ENCODE peak calls at places on chromosome 13, in nine cellular contexts. Y, S, F, N, Q, U, V, X and G are unnamed samples. For H3K4me1, the result is how much of the 10 kb centered on the place peaks cover.

GRCh38 chr13:95713651-95714050 is 36.7 kb downstream of the DNAJC3 start:
- DNase-seq in V (peak), Y (no peak), S (no peak), X (no peak), F (no peak), N (no peak), Q (no peak), U (no peak), G (no peak)

GRCh38 chr13:110012102-110012739 is 225.8 kb upstream of the IRS2 start:
- DNase-seq in V (peak), N (no peak), Y (peak), F (no peak), S (no peak), X (no peak), Q (no peak), U (no peak), G (no peak)

GRCh38 chr13:40193290-40194203 is 472.9 kb downstream of the FOXO1 start:
- DNase-seq in F (peak), S (no peak), N (no peak), Y (no peak), U (peak), Q (peak), V (no peak), X (no peak), G (no peak)

GRCh38 chr13:41006296-41006695 is 12.8 kb downstream of the ELF1 start:
- DNase-seq in U (no peak), Y (no peak), X (no peak), V (no peak), Q (no peak), N (no peak), F (no peak), S (no peak), G (no peak)

GRCh38 chr13:80483157-80483556 is 142.2 kb upstream of the SPRY2 start:
- DNase-seq in X (no peak), S (no peak), V (no peak), U (no peak), F (no peak), Y (no peak), N (no peak), Q (no peak), G (no peak)

GRCh38 chr13:106533940-106534843 is 1.3 kb downstream of the EFNB2 start:
- DNase-seq in Y (no peak), F (no peak), S (peak), N (peak), X (peak), Q (peak), U (peak), V (peak), G (peak)

GRCh38 chr13:59547950-59548349 is 615.8 kb downstream of the DIAPH3 start:
- DNase-seq in S (no peak), X (no peak), Q (no peak), U (no peak), Y (no peak), N (no peak), V (no peak), F (no peak), G (no peak)

GRCh38 chr13:68715651-68716050 is 1392.0 kb upstream of the ATXN8OS start:
- DNase-seq in N (no peak), V (no peak), S (no peak), Y (no peak), U (no peak), F (no peak), Q (no peak), X (no peak), G (no peak)

GRCh38 chr13:59532405-59532804 is 631.3 kb downstream of the DIAPH3 start:
- DNase-seq in X (no peak), S (no peak), U (no peak), N (no peak), F (no peak), Y (no peak), V (no peak), Q (no peak), G (no peak)

DNA sequence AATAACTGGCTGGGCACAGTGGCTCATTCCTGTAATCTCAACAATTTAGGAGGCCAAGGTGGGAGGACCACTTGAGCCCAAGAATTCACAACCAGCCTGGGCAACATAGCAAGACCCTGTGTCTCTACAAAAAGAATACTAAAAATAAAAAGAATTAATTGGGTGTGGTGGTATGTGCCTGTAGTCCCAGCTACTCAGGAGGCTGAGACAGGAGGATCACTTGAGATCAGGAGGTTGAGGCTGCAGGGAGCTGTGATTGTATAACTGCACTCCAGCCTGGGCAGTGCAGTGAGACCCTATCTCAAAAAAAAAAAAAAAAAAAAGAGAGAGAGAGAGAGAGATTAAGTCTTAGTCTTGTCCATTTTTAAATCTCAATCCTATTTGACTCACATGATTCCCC is 35.6 kb upstream of the SERPINE3 start:
- DNase-seq in F (no peak), X (no peak), Y (no peak), U (no peak), S (no peak), Q (no peak), N (no peak), V (no peak), G (no peak)
- H3K4me1 ChIP-seq in F (under half), X (under half), Y (under half), U (under half), S (under half), Q (under half), N (under half), V (under half), G (under half)

GRCh38 chr13:94596575-94596971 is 621 bp upstream of the TGDS start:
- DNase-seq in F (no peak), N (peak), U (peak), S (no peak), Y (no peak), X (no peak), Q (no peak), V (no peak), G (no peak)

GRCh38 chr13:94601446-94602431 is at the start of gene GPR180:
- DNase-seq in U (peak), Y (peak), F (peak), Q (peak), X (peak), S (peak), V (peak), N (peak), G (peak)

GRCh38 chr13:94602467-94602866 is 810 bp downstream of the GPR180 start:
- DNase-seq in Q (no peak), N (no peak), S (no peak), U (no peak), X (no peak), F (no peak), V (no peak), Y (no peak), G (no peak)

GRCh38 chr13:94598281-94598680 is 2.3 kb upstream of the TGDS start:
- DNase-seq in F (no peak), U (no peak), X (no peak), N (no peak), S (no peak), Y (no peak), Q (no peak), V (peak), G (no peak)

GRCh38 chr13:94599877-94600276 is 1.8 kb upstream of the GPR180 start:
- DNase-seq in Q (no peak), V (no peak), N (no peak), Y (no peak), F (no peak), X (no peak), U (no peak), S (no peak), G (no peak)
- TF ChIP-seq POLR2A in Q (no peak), V (no peak), N (no peak), Y (no peak), F (no peak), X (no peak), U (no peak), S (no peak), G (no peak)

GRCh38 chr13:37656247-37656940 is 57.8 kb upstream of the POSTN start:
- DNase-seq in F (no peak), N (no peak), V (peak), X (no peak), Y (peak), U (no peak), S (no peak), Q (no peak), G (no peak)
- H3K4me3 ChIP-seq in F (no peak), N (no peak), V (no peak), X (no peak), Y (no peak), U (no peak), S (no peak), Q (no peak), G (no peak)

GRCh38 chr13:46170687-46171086 is 11.3 kb downstream of the LCP1 start:
- DNase-seq in N (no peak), F (no peak), Q (no peak), S (no peak), U (no peak), X (no peak), Y (no peak), V (no peak), G (no peak)

GRCh38 chr13:46172531-46172991 is 9.4 kb downstream of the LCP1 start:
- DNase-seq in Q (no peak), V (no peak), S (no peak), U (no peak), Y (no peak), F (no peak), N (no peak), X (no peak), G (no peak)

GRCh38 chr13:46171739-46172138 is 10.2 kb downstream of the LCP1 start:
- DNase-seq in V (no peak), S (no peak), Q (no peak), X (no peak), N (no peak), Y (no peak), F (no peak), U (no peak), G (no peak)

GRCh38 chr13:46170268-46170667 is 11.7 kb downstream of the LCP1 start:
- DNase-seq in Y (no peak), U (no peak), N (no peak), X (no peak), V (no peak), Q (no peak), F (no peak), S (no peak), G (peak)

DNA sequence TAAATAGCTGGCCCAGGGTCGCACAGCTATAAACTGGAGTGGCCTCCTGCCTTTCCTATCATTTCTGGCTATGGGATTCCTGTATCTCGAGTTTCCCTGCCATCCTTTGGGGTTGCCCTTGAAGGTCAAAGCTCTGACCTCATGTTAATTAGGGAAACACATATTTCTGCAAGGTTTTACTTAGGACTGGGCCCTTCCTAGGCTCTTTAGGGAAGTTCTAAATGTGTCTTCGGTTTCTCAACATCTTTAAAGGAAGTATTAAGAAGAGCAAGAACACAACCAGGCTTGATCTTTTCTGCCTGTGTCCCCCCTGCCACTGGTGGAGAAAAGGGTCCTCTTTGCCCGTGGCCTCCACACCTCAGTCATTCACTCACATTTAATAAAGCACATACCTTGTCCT is 10.8 kb downstream of the LCP1 start:
- DNase-seq in Y (no peak), X (no peak), U (no peak), S (no peak), Q (no peak), V (no peak), N (no peak), F (no peak), G (no peak)
- H3K4me1 ChIP-seq in Y (under half), X (under half), U (under half), S (under half), Q (under half), V (under half), N (under half), F (under half), G (under half)

DNA sequence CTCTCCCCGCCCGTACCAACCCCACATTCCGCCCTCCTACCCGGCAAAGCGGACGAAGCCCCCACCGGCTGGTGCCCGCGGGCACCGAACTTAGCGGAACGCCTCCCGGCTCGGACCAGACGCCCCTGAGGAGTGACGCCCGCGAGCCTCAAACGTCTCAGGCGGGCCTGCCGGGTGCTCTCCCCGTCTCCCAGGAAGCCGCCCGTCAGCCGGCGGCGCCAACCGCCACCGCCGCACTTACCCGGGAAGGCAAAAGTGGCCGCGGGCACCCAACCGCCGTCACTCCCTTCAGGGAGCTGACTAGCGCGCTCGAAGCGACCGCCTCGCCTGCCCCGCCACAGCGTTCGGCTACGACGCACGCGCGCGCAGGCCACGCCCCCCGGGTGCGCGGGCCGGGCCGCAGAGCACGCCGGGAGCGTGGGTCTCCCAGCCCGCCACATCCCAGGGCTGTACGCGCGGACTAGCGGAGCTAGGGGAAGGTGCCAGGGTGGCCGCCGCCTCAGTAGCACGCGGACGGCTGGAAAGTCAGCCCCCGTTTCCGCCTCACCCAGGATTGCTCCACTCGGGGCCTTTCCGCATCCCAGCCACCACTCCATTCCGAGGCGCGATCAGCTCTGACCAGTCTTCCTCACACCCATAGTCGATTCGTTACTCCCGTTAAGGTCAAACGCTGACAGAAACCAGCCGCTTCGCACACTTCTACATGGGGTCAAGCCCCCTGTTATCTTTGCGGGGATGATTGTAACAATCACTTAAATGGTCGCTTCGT is at the start of gene TEX30:
- DNase-seq in F (peak), X (peak), V (peak), Q (peak), S (peak), Y (peak), N (peak), U (peak), G (peak)
- TF ChIP-seq POLR2A in F (peak), X (peak), V (peak), Q (peak), S (peak), Y (peak), N (no peak), U (peak), G (peak)

GRCh38 chr13:114033541-114034315 is 59.9 kb upstream of the C13orf46 start:
- DNase-seq in V (no peak), N (no peak), S (no peak), F (no peak), Y (no peak), U (no peak), Q (no peak), X (no peak), G (no peak)

GRCh38 chr13:114035583-114036501 is 62.0 kb upstream of the C13orf46 start:
- DNase-seq in X (peak), Y (no peak), F (peak), V (peak), Q (peak), U (no peak), S (no peak), N (no peak), G (no peak)

GRCh38 chr13:114034481-114034891 is 60.6 kb upstream of the C13orf46 start:
- DNase-seq in N (no peak), U (no peak), Y (no peak), S (no peak), Q (no peak), X (no peak), V (peak), F (no peak), G (no peak)

GRCh38 chr13:114037674-114038073 is 63.8 kb upstream of the C13orf46 start:
- DNase-seq in N (no peak), F (no peak), Y (no peak), Q (no peak), U (no peak), S (no peak), X (no peak), V (no peak), G (no peak)

DNA sequence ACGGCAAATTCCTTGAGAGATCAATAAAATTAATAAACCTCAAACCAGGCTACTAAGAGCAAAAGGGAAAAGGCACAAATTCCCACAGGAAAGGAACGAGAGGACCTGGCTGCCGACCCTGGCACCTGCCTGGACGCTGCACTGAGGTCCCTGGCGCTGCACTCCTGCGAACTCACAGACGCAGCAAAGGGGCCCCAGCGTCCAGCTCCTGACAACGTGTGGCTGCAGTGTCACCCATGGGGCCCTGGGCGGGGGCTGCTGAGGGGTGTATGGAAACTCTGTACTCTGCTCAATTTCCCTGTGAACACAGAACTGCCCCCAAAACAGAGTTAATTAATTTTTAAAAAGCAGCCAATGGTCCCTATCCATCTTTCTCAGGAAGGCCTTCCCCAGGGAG is 61.3 kb upstream of the C13orf46 start:
- DNase-seq in Y (no peak), N (no peak), S (no peak), V (no peak), Q (no peak), F (no peak), X (no peak), U (no peak), G (no peak)
- H3K4me3 ChIP-seq in Y (no peak), N (no peak), S (no peak), V (no peak), Q (peak), F (peak), X (no peak), U (no peak), G (no peak)

DNA sequence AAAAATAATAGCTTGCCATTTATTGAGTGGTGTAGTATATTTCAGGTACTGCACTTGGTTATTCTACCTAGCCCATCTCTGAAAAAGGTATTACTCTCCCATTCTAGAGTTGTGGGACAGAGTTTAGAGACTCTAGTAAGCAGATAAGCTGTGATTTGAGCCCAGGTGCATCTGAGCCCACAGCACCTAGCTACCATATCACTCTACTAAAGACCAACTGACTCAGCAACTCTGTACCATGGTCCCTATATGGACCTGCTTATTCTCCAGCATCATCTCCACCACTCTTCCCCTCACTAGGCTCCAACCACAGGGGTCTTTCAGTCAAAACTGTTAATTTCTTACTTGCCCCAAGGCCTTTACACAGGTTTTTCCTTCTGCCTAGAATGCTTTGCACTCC is 64.4 kb downstream of the UBL3 start:
- DNase-seq in Y (no peak), X (no peak), N (no peak), U (no peak), F (no peak), V (no peak), S (no peak), Q (no peak), G (no peak)
- H3K4me1 ChIP-seq in Y (under half), X (under half), N (under half), U (under half), F (under half), V (under half), S (under half), Q (under half), G (under half)